ENCODE peak calls at places on chromosome 2, in six cellular contexts. One of them, this sample, is unnamed.
A peak's percentile ranks its signal among the peaks of the same experiment; 100 is the strongest.

GRCh38 chr2:109370399-109370990 is 241.5 kb downstream of the SH3RF3 start:
- DNase-seq in sciatic nerve: no peak
- DNase-seq in A673: no peak
- DNase-seq in neural progenitor cell: no peak
- DNase-seq in HEK293T: no peak
- DNase-seq in activated CD4-positive, CD25-positive, alpha-beta regulatory T cell treated with anti-CD3 and anti-CD28 coated beads, Interleukin-2, amount 50 U/mL, for 72 hours: no peak
- DNase-seq in this sample: no peak

GRCh38 chr2:23423062-23423872 is 38.3 kb downstream of the KLHL29 start:
- DNase-seq in sciatic nerve: no peak
- DNase-seq in A673: no peak
- DNase-seq in neural progenitor cell: peak; percentile 45
- DNase-seq in HEK293T: no peak
- DNase-seq in activated CD4-positive, CD25-positive, alpha-beta regulatory T cell treated with anti-CD3 and anti-CD28 coated beads, Interleukin-2, amount 50 U/mL, for 72 hours: no peak
- DNase-seq in this sample: no peak

GRCh38 chr2:177575358-177575757 is 182.8 kb downstream of the AGPS start:
- DNase-seq in sciatic nerve: no peak
- DNase-seq in A673: no peak
- DNase-seq in neural progenitor cell: no peak
- DNase-seq in HEK293T: no peak
- DNase-seq in activated CD4-positive, CD25-positive, alpha-beta regulatory T cell treated with anti-CD3 and anti-CD28 coated beads, Interleukin-2, amount 50 U/mL, for 72 hours: no peak
- DNase-seq in this sample: no peak

GRCh38 chr2:168028377-168028776 is 219.0 kb downstream of the STK39 start:
- DNase-seq in sciatic nerve: no peak
- DNase-seq in A673: no peak
- DNase-seq in neural progenitor cell: no peak
- DNase-seq in HEK293T: no peak
- DNase-seq in activated CD4-positive, CD25-positive, alpha-beta regulatory T cell treated with anti-CD3 and anti-CD28 coated beads, Interleukin-2, amount 50 U/mL, for 72 hours: no peak
- DNase-seq in this sample: no peak

GRCh38 chr2:228522276-228522675 is 340.8 kb upstream of the SPHKAP start:
- DNase-seq in sciatic nerve: no peak
- DNase-seq in A673: no peak
- DNase-seq in neural progenitor cell: no peak
- DNase-seq in HEK293T: no peak
- DNase-seq in activated CD4-positive, CD25-positive, alpha-beta regulatory T cell treated with anti-CD3 and anti-CD28 coated beads, Interleukin-2, amount 50 U/mL, for 72 hours: no peak
- DNase-seq in this sample: no peak

GRCh38 chr2:159090514-159091201 is 122.2 kb downstream of the TANC1 start:
- DNase-seq in sciatic nerve: no peak
- DNase-seq in A673: peak; percentile 58
- DNase-seq in neural progenitor cell: no peak
- DNase-seq in HEK293T: no peak
- DNase-seq in activated CD4-positive, CD25-positive, alpha-beta regulatory T cell treated with anti-CD3 and anti-CD28 coated beads, Interleukin-2, amount 50 U/mL, for 72 hours: no peak
- DNase-seq in this sample: no peak

GRCh38 chr2:9300829-9301453 is 94.3 kb downstream of the ASAP2 start:
- DNase-seq in sciatic nerve: no peak
- DNase-seq in A673: no peak
- DNase-seq in neural progenitor cell: no peak
- DNase-seq in HEK293T: no peak
- DNase-seq in activated CD4-positive, CD25-positive, alpha-beta regulatory T cell treated with anti-CD3 and anti-CD28 coated beads, Interleukin-2, amount 50 U/mL, for 72 hours: no peak
- DNase-seq in this sample: no peak

GRCh38 chr2:224556381-224556780 is 28.8 kb downstream of the CUL3 start:
- DNase-seq in sciatic nerve: no peak
- DNase-seq in A673: no peak
- DNase-seq in neural progenitor cell: no peak
- DNase-seq in HEK293T: no peak
- DNase-seq in activated CD4-positive, CD25-positive, alpha-beta regulatory T cell treated with anti-CD3 and anti-CD28 coated beads, Interleukin-2, amount 50 U/mL, for 72 hours: no peak
- DNase-seq in this sample: no peak

GRCh38 chr2:85796549-85797262 is 42.9 kb downstream of the ATOH8 start:
- DNase-seq in sciatic nerve: no peak
- DNase-seq in A673: no peak
- DNase-seq in neural progenitor cell: peak; percentile 67
- DNase-seq in HEK293T: no peak
- DNase-seq in activated CD4-positive, CD25-positive, alpha-beta regulatory T cell treated with anti-CD3 and anti-CD28 coated beads, Interleukin-2, amount 50 U/mL, for 72 hours: peak; percentile 17
- DNase-seq in this sample: no peak

GRCh38 chr2:72770879-72771461 is 54.9 kb downstream of the EXOC6B start:
- DNase-seq in sciatic nerve: no peak
- DNase-seq in A673: peak; percentile 82
- DNase-seq in neural progenitor cell: peak; percentile 74
- DNase-seq in HEK293T: peak; percentile 62
- DNase-seq in activated CD4-positive, CD25-positive, alpha-beta regulatory T cell treated with anti-CD3 and anti-CD28 coated beads, Interleukin-2, amount 50 U/mL, for 72 hours: peak; percentile 34
- DNase-seq in this sample: peak; percentile 44

GRCh38 chr2:234808907-234809306 is 142.9 kb upstream of the SH3BP4 start:
- DNase-seq in sciatic nerve: no peak
- DNase-seq in A673: no peak
- DNase-seq in neural progenitor cell: no peak
- DNase-seq in HEK293T: no peak
- DNase-seq in activated CD4-positive, CD25-positive, alpha-beta regulatory T cell treated with anti-CD3 and anti-CD28 coated beads, Interleukin-2, amount 50 U/mL, for 72 hours: no peak
- DNase-seq in this sample: no peak

GRCh38 chr2:241049739-241050623 is 51.6 kb downstream of the SNED1 start:
- DNase-seq in sciatic nerve: peak; percentile 52
- DNase-seq in A673: no peak
- DNase-seq in neural progenitor cell: peak; percentile 78
- DNase-seq in HEK293T: no peak
- DNase-seq in activated CD4-positive, CD25-positive, alpha-beta regulatory T cell treated with anti-CD3 and anti-CD28 coated beads, Interleukin-2, amount 50 U/mL, for 72 hours: peak; percentile 28
- DNase-seq in this sample: no peak